ENCODE peak calls at places on chromosome 21, in four cellular contexts. K is upper lobe of right lung, D is left lung, L is Panc1. O is an unnamed sample. For H3K4me1, the result is how much of the 10 kb centered on the place peaks cover.

GRCh38 chr21:15206514-15206913 is 141.7 kb upstream of the NRIP1 start:
- DNase-seq in K (no peak), L (no peak), D (no peak), O (no peak)

GRCh38 chr21:32248616-32249550 is 30.0 kb downstream of the MIS18A start:
- DNase-seq in K (no peak), L (no peak), D (no peak), O (no peak)

GRCh38 chr21:32826317-32827167 is 55.0 kb upstream of the PAXBP1 start:
- DNase-seq in L (peak), K (no peak), D (no peak), O (peak)

GRCh38 chr21:31558839-31559367 is 100.6 kb upstream of the SOD1 start:
- DNase-seq in K (peak), D (peak), L (no peak), O (peak)

GRCh38 chr21:27079807-27080206 is 112.9 kb upstream of the ADAMTS5 start:
- DNase-seq in K (no peak), L (no peak), D (no peak), O (no peak)

GRCh38 chr21:25313891-25314646 is 293.2 kb downstream of the MRPL39 start:
- DNase-seq in K (no peak), L (no peak), D (no peak), O (no peak)

GRCh38 chr21:43273708-43274021 is 104.9 kb downstream of the CRYAA start:
- DNase-seq in L (no peak), K (peak), D (no peak), O (no peak)

GRCh38 chr21:27158967-27159366 is 192.1 kb upstream of the ADAMTS5 start:
- DNase-seq in D (no peak), K (no peak), L (no peak), O (no peak)

GRCh38 chr21:43782741-43783700 is 6.4 kb upstream of the RRP1 start:
- DNase-seq in K (no peak), D (no peak), L (no peak), O (peak)

GRCh38 chr21:35149698-35150097 is 100.6 kb upstream of the RUNX1 start:
- DNase-seq in D (no peak), K (no peak), L (no peak), O (peak)
- H3K27ac ChIP-seq in D (no peak), K (no peak), L (no peak), O (peak)

GRCh38 chr21:35041122-35041521 is 8.0 kb downstream of the RUNX1 start:
- DNase-seq in L (no peak), D (no peak), K (no peak), O (no peak)
- H3K4me1 ChIP-seq in L (under half), D (half or more), K (under half), O (under half)

GRCh38 chr21:38569733-38570132 is 71.5 kb upstream of the ERG start:
- DNase-seq in L (no peak), D (no peak), K (no peak), O (no peak)
- TF ChIP-seq CTCF in L (no peak), D (no peak), K (no peak), O (no peak)

GRCh38 chr21:42222821-42223390 is 4.0 kb downstream of the ABCG1 start:
- DNase-seq in D (no peak), L (no peak), K (peak), O (no peak)

GRCh38 chr21:42223826-42224575 is 5.1 kb downstream of the ABCG1 start:
- DNase-seq in D (no peak), L (no peak), K (peak), O (no peak)

GRCh38 chr21:42220138-42220701 is 1.3 kb downstream of the ABCG1 start:
- DNase-seq in K (no peak), D (no peak), L (peak), O (peak)

GRCh38 chr21:42221581-42222345 is 2.8 kb downstream of the ABCG1 start:
- DNase-seq in K (peak), L (no peak), D (no peak), O (no peak)

DNA sequence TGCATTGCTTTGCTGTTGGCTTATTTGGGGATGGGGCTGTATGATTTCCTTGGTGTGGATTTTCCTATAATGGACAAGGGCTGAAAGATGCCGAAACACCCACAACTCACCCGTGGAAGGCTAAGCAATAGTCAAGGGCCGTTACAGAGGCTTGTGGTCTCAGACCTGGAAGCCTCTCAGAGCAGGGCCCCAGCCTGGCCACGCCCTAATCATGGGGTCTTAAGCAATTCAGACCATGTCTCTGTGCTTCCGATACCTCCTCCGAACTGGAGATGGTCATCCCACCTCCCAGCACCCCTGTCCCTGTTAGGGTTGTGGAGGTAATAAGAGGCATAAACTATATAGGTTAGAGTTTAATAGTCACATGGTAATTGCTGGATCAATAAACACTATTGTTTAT is 3.4 kb downstream of the ABCG1 start:
- DNase-seq in K (no peak), L (no peak), D (no peak), O (no peak)
- H3K27ac ChIP-seq in K (no peak), L (no peak), D (peak), O (no peak)

DNA sequence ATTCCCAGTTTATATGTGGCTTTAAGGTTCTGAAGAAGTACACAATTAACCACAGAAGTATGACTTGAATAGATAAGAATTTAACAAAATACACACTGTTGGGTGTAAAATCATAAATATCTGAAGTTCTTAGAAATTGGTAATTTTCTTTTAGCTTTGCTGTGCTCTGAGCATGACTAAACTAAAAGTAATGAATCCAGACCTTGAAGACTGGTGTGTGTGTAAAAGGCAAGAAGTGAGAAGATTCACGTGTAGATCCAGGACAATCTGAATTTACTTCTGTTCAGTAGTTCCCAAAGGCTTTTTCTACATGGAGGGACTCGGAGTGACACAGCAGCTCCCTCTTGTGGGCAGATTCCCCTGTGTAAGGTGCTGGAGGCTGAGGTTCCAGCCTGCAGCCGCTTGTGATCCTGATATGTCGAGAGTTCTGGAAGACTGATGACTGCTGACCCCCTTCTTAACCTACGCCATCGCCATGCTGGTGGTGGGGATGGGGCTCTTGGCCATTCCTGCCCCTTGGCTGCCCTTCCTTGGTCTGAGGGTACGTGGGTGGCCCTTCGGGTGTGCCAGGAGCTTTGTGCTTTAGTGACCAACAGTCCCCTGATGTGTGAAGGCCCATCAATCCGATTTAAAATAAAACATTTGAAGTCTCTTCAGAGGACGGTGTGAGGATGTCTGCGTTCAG is 62.7 kb downstream of the ADARB1 start:
- DNase-seq in K (peak), D (no peak), L (no peak), O (peak)
- H3K4me1 ChIP-seq in K (under half), D (under half), L (under half), O (under half)

DNA sequence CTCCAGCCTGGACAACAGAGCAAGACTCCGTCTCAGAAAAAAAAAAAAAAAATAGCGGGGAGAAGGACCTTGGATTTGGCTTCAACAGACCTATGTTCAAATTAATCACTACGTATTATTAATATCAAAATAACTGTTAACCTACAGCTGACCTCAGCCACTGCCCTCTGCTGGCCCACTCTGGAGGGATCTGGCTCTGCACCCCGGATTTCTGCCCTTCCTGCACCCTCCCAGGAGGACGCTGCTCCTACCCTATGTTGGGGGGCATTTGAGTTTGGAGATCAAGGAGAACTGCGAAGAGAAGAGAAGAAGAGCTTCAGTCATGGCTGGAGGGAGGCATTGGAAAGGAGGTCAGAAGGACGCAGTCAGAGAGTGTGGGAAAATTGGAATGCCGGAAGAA is 96.7 kb downstream of the PSMG1 start:
- DNase-seq in L (no peak), D (no peak), K (no peak), O (no peak)
- TF ChIP-seq CTCF in L (no peak), D (no peak), K (peak), O (peak)

GRCh38 chr21:42009018-42009830 is 936 bp downstream of the ZBTB21 start:
- DNase-seq in L (no peak), K (peak), D (peak), O (peak)
- H3K27ac ChIP-seq in L (peak), K (peak), D (peak), O (peak)

O was measured in foreskin keratinocyte.